ENCODE peak calls at places on chromosome 20, in five cellular contexts. A, C, D, U and L are unnamed samples.

GRCh38 chr20:8389381-8390368 is 257.6 kb downstream of the PLCB1 start:
- DNase-seq in U (peak), D (peak), A (peak), C (no peak), L (no peak)

GRCh38 chr20:54106162-54106561 is 35.8 kb upstream of the BCAS1 start:
- DNase-seq in D (no peak), C (no peak), U (no peak), A (no peak), L (no peak)

GRCh38 chr20:32494498-32495216 is 90.5 kb downstream of the NOL4L start:
- DNase-seq in D (no peak), U (no peak), A (no peak), C (no peak), L (no peak)

GRCh38 chr20:61459266-61459665 is 207.2 kb downstream of the CDH4 start:
- DNase-seq in U (no peak), A (no peak), D (no peak), C (no peak), L (no peak)

GRCh38 chr20:52305843-52306242 is 114.3 kb upstream of the ZFP64 start:
- DNase-seq in U (no peak), D (no peak), A (no peak), C (no peak), L (no peak)

GRCh38 chr20:2408111-2408510 is 27.4 kb downstream of the TGM6 start:
- DNase-seq in A (no peak), C (no peak), U (no peak), D (no peak), L (peak)

GRCh38 chr20:51398083-51398482 is 144.4 kb downstream of the NFATC2 start:
- DNase-seq in D (no peak), A (no peak), U (no peak), C (no peak), L (no peak)

GRCh38 chr20:6828794-6829423 is 61.4 kb downstream of the BMP2 start:
- DNase-seq in U (peak), C (peak), A (peak), D (peak), L (peak)

GRCh38 chr20:2507464-2507863 is 1.3 kb downstream of the ZNF343 start:
- DNase-seq in C (no peak), U (peak), A (no peak), D (no peak), L (peak)

GRCh38 chr20:2023151-2023550 is 29.3 kb upstream of the PDYN start:
- DNase-seq in A (no peak), C (no peak), D (no peak), U (no peak), L (no peak)

GRCh38 chr20:7308163-7308562 is 540.7 kb downstream of the BMP2 start:
- DNase-seq in D (no peak), C (no peak), A (no peak), U (no peak), L (no peak)

GRCh38 chr20:40319056-40319455 is 370.0 kb downstream of the MAFB start:
- DNase-seq in C (no peak), A (no peak), D (no peak), U (no peak), L (no peak)

GRCh38 chr20:19886666-19887288 is 128.7 kb downstream of the RIN2 start:
- DNase-seq in U (no peak), D (peak), C (no peak), A (peak), L (no peak)

GRCh38 chr20:53757472-53757913 is 163.9 kb upstream of the ZNF217 start:
- DNase-seq in U (no peak), D (no peak), A (no peak), C (no peak), L (no peak)

GRCh38 chr20:45935416-45936046 is 1.0 kb downstream of the PCIF1 start:
- DNase-seq in A (no peak), U (peak), C (no peak), D (no peak), L (peak)

GRCh38 chr20:32906871-32907495 is 48.3 kb downstream of the EFCAB8 start:
- DNase-seq in D (no peak), C (no peak), U (no peak), A (no peak), L (peak)

GRCh38 chr20:2132461-2132901 is 30.9 kb downstream of the STK35 start:
- DNase-seq in A (no peak), D (no peak), C (no peak), U (no peak), L (no peak)

DNA sequence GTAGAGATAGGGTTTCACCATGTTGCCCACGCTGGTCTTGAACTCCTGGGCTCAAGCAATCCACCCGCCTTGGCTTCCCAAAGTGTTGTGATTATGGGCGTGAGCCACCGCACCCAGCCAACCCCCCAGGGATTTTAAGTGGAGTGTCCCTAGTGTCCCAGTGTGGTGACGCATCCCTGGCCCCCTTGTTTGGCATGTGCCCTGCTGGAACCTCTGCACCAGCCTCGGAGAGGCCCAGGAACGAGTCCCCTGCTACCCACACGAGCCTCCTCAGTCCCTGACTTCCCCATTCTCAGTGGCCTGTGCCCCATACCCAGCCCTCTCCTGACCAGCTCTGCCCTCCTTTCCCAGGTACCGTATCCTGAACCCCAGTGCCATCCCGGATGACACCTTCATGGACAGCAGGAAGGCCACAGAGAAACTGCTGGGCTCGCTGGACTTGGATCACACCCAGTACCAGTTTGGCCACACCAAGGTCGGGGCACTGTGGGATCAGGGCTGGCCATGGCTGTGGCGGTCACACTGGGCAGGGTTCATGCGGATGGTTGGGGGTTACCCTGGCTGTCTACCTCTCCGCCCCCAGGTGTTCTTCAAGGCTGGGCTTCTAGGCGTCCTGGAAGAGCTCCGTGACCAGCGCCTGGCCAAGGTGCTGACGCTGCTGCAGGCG is 37.2 kb downstream of the MYH7B start:
- DNase-seq in D (no peak), C (no peak), A (no peak), U (no peak), L (peak)
- H2AFZ ChIP-seq in D (no peak), C (no peak), A (no peak), U (no peak), L (no peak)

GRCh38 chr20:58875111-58875510 is 22.6 kb downstream of the GNAS start:
- DNase-seq in D (no peak), A (peak), C (no peak), U (no peak), L (no peak)
- H2AFZ ChIP-seq in D (no peak), A (no peak), C (no peak), U (no peak), L (no peak)

GRCh38 chr20:23412026-23412425 is 9.3 kb downstream of the NAPB start:
- DNase-seq in C (no peak), D (no peak), A (no peak), U (peak), L (no peak)
- H2AFZ ChIP-seq in C (no peak), D (no peak), A (no peak), U (no peak), L (no peak)

GRCh38 chr20:10217517-10218410 is 866 bp upstream of the SNAP25 start:
- DNase-seq in C (peak), U (peak), A (peak), D (peak), L (peak)

GRCh38 chr20:10219993-10220750 is 1.5 kb downstream of the SNAP25 start:
- DNase-seq in C (no peak), U (no peak), A (no peak), D (no peak), L (no peak)

GRCh38 chr20:10221022-10221421 is 2.4 kb downstream of the SNAP25 start:
- DNase-seq in D (no peak), C (no peak), U (no peak), A (no peak), L (no peak)

GRCh38 chr20:10218536-10219451 is at the start of gene SNAP25:
- DNase-seq in C (peak), D (peak), A (peak), U (peak), L (peak)

GRCh38 chr20:10219452-10219791 is 792 bp downstream of the SNAP25 start:
- DNase-seq in D (peak), U (peak), A (peak), C (peak), L (peak)
- H2AFZ ChIP-seq in D (peak), U (no peak), A (no peak), C (peak), L (no peak)

GRCh38 chr20:62703853-62704228 is 4.8 kb upstream of the NTSR1 start:
- DNase-seq in U (no peak), C (no peak), D (no peak), A (no peak), L (no peak)
- H2AFZ ChIP-seq in U (peak), C (no peak), D (no peak), A (no peak), L (peak)

GRCh38 chr20:828987-829386 is 4.5 kb upstream of the FAM110A start:
- DNase-seq in A (no peak), D (no peak), C (no peak), U (no peak), L (no peak)

GRCh38 chr20:830011-830521 is 3.4 kb upstream of the FAM110A start:
- DNase-seq in U (peak), D (no peak), C (no peak), A (no peak), L (no peak)

GRCh38 chr20:831251-831650 is 2.3 kb upstream of the FAM110A start:
- DNase-seq in U (no peak), D (no peak), A (no peak), C (no peak), L (no peak)

GRCh38 chr20:831956-832355 is 1.6 kb upstream of the FAM110A start:
- DNase-seq in D (no peak), C (no peak), A (no peak), U (no peak), L (no peak)

DNA sequence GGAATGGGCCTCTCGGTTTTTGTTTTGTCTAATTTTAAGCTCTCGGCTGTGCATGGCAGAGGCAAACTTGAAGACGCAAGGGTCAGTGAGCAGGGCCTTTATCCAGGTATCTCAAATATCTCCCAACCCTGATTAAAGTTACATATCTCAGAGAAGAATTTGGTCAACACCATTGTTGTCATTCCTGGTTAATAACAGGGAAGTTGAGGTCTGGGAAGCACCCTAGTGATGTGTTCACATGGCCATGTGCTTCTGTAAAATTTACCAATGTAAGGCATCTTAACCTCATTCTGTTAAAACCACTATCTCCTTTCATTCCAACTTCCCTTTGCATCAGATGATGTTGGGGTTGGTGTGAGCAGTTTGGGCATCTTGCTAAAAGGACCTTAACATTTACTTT is 4.0 kb upstream of the FAM110A start:
- DNase-seq in C (no peak), D (no peak), U (no peak), A (no peak), L (peak)
- H2AFZ ChIP-seq in C (no peak), D (no peak), U (no peak), A (no peak), L (no peak)

DNA sequence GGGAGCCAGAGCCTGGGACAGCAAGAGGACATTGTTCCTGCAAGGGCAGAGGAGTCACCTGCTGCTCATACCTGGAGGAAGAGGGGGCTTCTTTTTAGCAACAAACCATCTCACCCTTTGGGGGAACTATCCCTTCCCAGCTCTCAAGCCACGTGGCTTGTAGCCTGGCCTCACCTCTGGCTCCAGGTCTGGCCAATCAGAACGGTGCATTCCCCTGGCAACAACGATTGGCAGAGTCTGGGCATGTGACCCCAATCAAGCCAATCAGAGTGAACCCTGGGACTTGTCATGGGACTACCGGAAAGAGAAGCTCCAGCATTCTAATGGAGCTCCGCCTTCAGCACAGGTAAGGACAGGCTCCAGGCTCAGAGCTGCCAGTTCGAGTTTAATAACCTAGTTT is 33.6 kb downstream of the KCNB1 start:
- DNase-seq in U (no peak), A (no peak), C (no peak), D (no peak), L (no peak)
- H2AFZ ChIP-seq in U (no peak), A (no peak), C (no peak), D (no peak), L (no peak)

GRCh38 chr20:57480444-57481152 is 44.3 kb downstream of the CTCFL start:
- DNase-seq in U (no peak), C (no peak), A (no peak), D (no peak), L (peak)

GRCh38 chr20:57483287-57484050 is 41.5 kb downstream of the CTCFL start:
- DNase-seq in U (no peak), C (no peak), D (no peak), A (no peak), L (peak)

GRCh38 chr20:57481281-57481711 is 43.6 kb downstream of the CTCFL start:
- DNase-seq in A (no peak), C (no peak), U (no peak), D (no peak), L (peak)

GRCh38 chr20:57482796-57483195 is 42.1 kb downstream of the CTCFL start:
- DNase-seq in U (no peak), C (no peak), A (no peak), D (no peak), L (no peak)

DNA sequence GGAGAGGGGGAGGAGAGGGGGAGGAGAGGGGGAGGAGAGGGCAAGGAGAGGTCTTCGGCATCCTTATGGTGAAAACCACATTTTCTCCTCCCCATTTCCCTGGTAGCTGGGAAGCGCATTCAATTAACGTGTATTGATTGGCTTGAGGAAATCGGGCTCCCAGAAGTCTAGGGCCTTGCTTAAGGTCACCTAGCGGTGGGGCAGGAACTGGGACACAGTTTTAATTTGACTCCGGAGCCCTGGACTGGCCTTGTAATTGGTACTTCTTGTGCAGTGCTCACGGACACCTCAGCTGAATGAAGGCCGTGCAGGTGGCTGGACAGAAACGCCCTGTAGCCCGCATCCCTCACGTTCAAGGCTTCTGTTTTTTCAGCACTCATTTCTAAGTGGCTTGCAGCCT is 42.8 kb downstream of the CTCFL start:
- DNase-seq in D (no peak), U (no peak), A (no peak), C (no peak), L (peak)
- H2AFZ ChIP-seq in D (no peak), U (no peak), A (no peak), C (no peak), L (no peak)